ENCODE peak calls at places on chromosome 14, in nine cellular contexts. I, W, D, M, P, Q, N, A and C are unnamed samples.

GRCh38 chr14:69270795-69271708 is 11.1 kb downstream of the GALNT16 start:
- ATAC-seq in A (no peak), Q (no peak), N (no peak), M (no peak), W (no peak), I (no peak), D (peak), P (no peak), C (no peak)

GRCh38 chr14:93201155-93201704 is 5.6 kb downstream of the GON7 start:
- ATAC-seq in Q (no peak), A (no peak), I (no peak), P (no peak), W (no peak), N (no peak), D (no peak), M (no peak), C (no peak)

GRCh38 chr14:76089151-76089550 is 62.6 kb upstream of the GPATCH2L start:
- ATAC-seq in P (no peak), A (no peak), M (no peak), N (no peak), I (no peak), W (no peak), Q (no peak), D (no peak), C (no peak)

GRCh38 chr14:76755610-76756390 is 5.5 kb upstream of the VASH1 start:
- ATAC-seq in W (no peak), M (no peak), N (no peak), A (no peak), P (no peak), D (no peak), I (no peak), Q (no peak), C (no peak)

GRCh38 chr14:101854366-101854765 is 92.9 kb downstream of the PPP2R5C start:
- ATAC-seq in P (peak), A (peak), N (peak), I (no peak), W (peak), Q (peak), D (peak), M (peak), C (no peak)

GRCh38 chr14:81275305-81275950 is 54.7 kb upstream of the GTF2A1 start:
- ATAC-seq in M (peak), Q (no peak), W (no peak), I (no peak), P (no peak), D (peak), A (no peak), N (no peak), C (no peak)

GRCh38 chr14:103122578-103123127 is 608 bp upstream of the TNFAIP2 start:
- ATAC-seq in W (no peak), Q (no peak), M (peak), P (no peak), I (no peak), D (no peak), A (no peak), N (no peak), C (no peak)

GRCh38 chr14:100144645-100144995 is 14.8 kb downstream of the DEGS2 start:
- ATAC-seq in A (no peak), I (no peak), D (no peak), Q (no peak), W (peak), P (no peak), N (no peak), M (no peak), C (no peak)

GRCh38 chr14:44438936-44439335 is 68.1 kb downstream of the FSCB start:
- ATAC-seq in N (peak), A (no peak), D (no peak), Q (no peak), W (peak), I (no peak), M (no peak), P (no peak), C (no peak)

GRCh38 chr14:59374048-59374447 is 91.1 kb downstream of the GPR135 start:
- ATAC-seq in A (no peak), W (peak), N (no peak), P (no peak), M (no peak), D (no peak), Q (no peak), I (no peak), C (no peak)

GRCh38 chr14:75521415-75522199 is 662 bp upstream of the BATF start:
- ATAC-seq in Q (peak), N (peak), M (no peak), A (no peak), P (peak), D (no peak), W (peak), I (no peak), C (peak)

GRCh38 chr14:86602263-86602662 is 1072.3 kb downstream of the FLRT2 start:
- ATAC-seq in D (peak), A (no peak), P (no peak), Q (no peak), M (peak), N (no peak), I (no peak), W (no peak), C (no peak)

GRCh38 chr14:61524211-61524806 is 171.0 kb upstream of the HIF1A start:
- ATAC-seq in M (no peak), Q (no peak), P (no peak), D (peak), A (no peak), N (peak), I (no peak), W (peak), C (no peak)

GRCh38 chr14:100442473-100443260 is 119.5 kb downstream of the SLC25A47 start:
- ATAC-seq in N (no peak), Q (no peak), A (no peak), D (no peak), I (no peak), W (no peak), M (no peak), P (no peak), C (no peak)

GRCh38 chr14:32560213-32560857 is 231.2 kb downstream of the AKAP6 start:
- ATAC-seq in M (peak), N (peak), P (peak), W (peak), Q (peak), A (no peak), I (peak), D (peak), C (no peak)

GRCh38 chr14:75084513-75084912 is 15.1 kb downstream of the ZC2HC1C start:
- ATAC-seq in W (peak), P (no peak), D (no peak), N (peak), Q (no peak), M (no peak), I (no peak), A (no peak), C (no peak)

GRCh38 chr14:77187649-77188012 is 6.0 kb downstream of the TMEM63C start:
- ATAC-seq in W (peak), A (no peak), I (no peak), Q (no peak), N (no peak), M (no peak), P (no peak), D (no peak), C (peak)